ENCODE peak calls at places on chromosome 5, in eight cellular contexts. One of them, this sample, is unnamed.

GRCh38 chr5:123937230-123937629 is 425.3 kb downstream of the CSNK1G3 start:
- DNase-seq in activated CD8-positive, alpha-beta memory T cell treated with anti-CD3 and anti-CD28 coated beads for 24 hours: no peak
- DNase-seq in tibial artery: no peak
- DNase-seq in SJSA1: peak; percentile 67
- DNase-seq in Caco-2: peak; percentile 41
- DNase-seq in mucosa of descending colon: no peak
- DNase-seq in fibroblast of mammary gland: peak; percentile 75
- DNase-seq in cardiac septum: no peak
- DNase-seq in this sample: no peak

GRCh38 chr5:125870271-125870670 is 552.9 kb upstream of the GRAMD2B start:
- DNase-seq in activated CD8-positive, alpha-beta memory T cell treated with anti-CD3 and anti-CD28 coated beads for 24 hours: no peak
- DNase-seq in tibial artery: no peak
- DNase-seq in SJSA1: no peak
- DNase-seq in Caco-2: no peak
- DNase-seq in mucosa of descending colon: no peak
- DNase-seq in fibroblast of mammary gland: peak; percentile 89
- DNase-seq in cardiac septum: no peak
- DNase-seq in this sample: no peak

GRCh38 chr5:115209279-115209678 is 39.6 kb upstream of the TRIM36 start:
- DNase-seq in activated CD8-positive, alpha-beta memory T cell treated with anti-CD3 and anti-CD28 coated beads for 24 hours: peak; percentile 61
- DNase-seq in tibial artery: no peak
- DNase-seq in SJSA1: no peak
- DNase-seq in Caco-2: no peak
- DNase-seq in mucosa of descending colon: no peak
- DNase-seq in fibroblast of mammary gland: no peak
- DNase-seq in cardiac septum: peak; percentile 75
- DNase-seq in this sample: no peak

GRCh38 chr5:171813270-171813669 is 27.7 kb downstream of the SMIM23 start:
- DNase-seq in activated CD8-positive, alpha-beta memory T cell treated with anti-CD3 and anti-CD28 coated beads for 24 hours: no peak
- DNase-seq in tibial artery: no peak
- DNase-seq in SJSA1: no peak
- DNase-seq in Caco-2: no peak
- DNase-seq in mucosa of descending colon: no peak
- DNase-seq in fibroblast of mammary gland: no peak
- DNase-seq in cardiac septum: no peak
- DNase-seq in this sample: no peak

GRCh38 chr5:72320022-72320898 is at the start of the genes MRPS27 and PTCD2:
- DNase-seq in activated CD8-positive, alpha-beta memory T cell treated with anti-CD3 and anti-CD28 coated beads for 24 hours: peak; percentile 93
- DNase-seq in tibial artery: peak; percentile 97
- DNase-seq in SJSA1: peak; percentile 95
- DNase-seq in Caco-2: peak; percentile 99
- DNase-seq in mucosa of descending colon: peak; percentile 95
- DNase-seq in fibroblast of mammary gland: peak; percentile 99
- DNase-seq in cardiac septum: peak; percentile 97
- DNase-seq in this sample: peak; percentile 98

GRCh38 chr5:172732201-172732865 is 38.7 kb downstream of the DUSP1 start:
- DNase-seq in activated CD8-positive, alpha-beta memory T cell treated with anti-CD3 and anti-CD28 coated beads for 24 hours: no peak
- DNase-seq in tibial artery: no peak
- DNase-seq in SJSA1: no peak
- DNase-seq in Caco-2: no peak
- DNase-seq in mucosa of descending colon: no peak
- DNase-seq in fibroblast of mammary gland: no peak
- DNase-seq in cardiac septum: no peak
- DNase-seq in this sample: peak; percentile 67

GRCh38 chr5:37869221-37869620 is 29.4 kb upstream of the GDNF start:
- DNase-seq in activated CD8-positive, alpha-beta memory T cell treated with anti-CD3 and anti-CD28 coated beads for 24 hours: no peak
- DNase-seq in tibial artery: no peak
- DNase-seq in SJSA1: no peak
- DNase-seq in Caco-2: no peak
- DNase-seq in mucosa of descending colon: no peak
- DNase-seq in fibroblast of mammary gland: peak; percentile 88
- DNase-seq in cardiac septum: no peak
- DNase-seq in this sample: no peak

GRCh38 chr5:176639981-176640380 is 7.3 kb upstream of the TSPAN17 start:
- DNase-seq in activated CD8-positive, alpha-beta memory T cell treated with anti-CD3 and anti-CD28 coated beads for 24 hours: no peak
- DNase-seq in tibial artery: peak; percentile 81
- DNase-seq in SJSA1: no peak
- DNase-seq in Caco-2: no peak
- DNase-seq in mucosa of descending colon: peak; percentile 23
- DNase-seq in fibroblast of mammary gland: peak; percentile 15
- DNase-seq in cardiac septum: peak; percentile 86
- DNase-seq in this sample: no peak

GRCh38 chr5:102700916-102701315 is 54.2 kb upstream of the PAM start:
- DNase-seq in activated CD8-positive, alpha-beta memory T cell treated with anti-CD3 and anti-CD28 coated beads for 24 hours: no peak
- DNase-seq in tibial artery: no peak
- DNase-seq in SJSA1: no peak
- DNase-seq in Caco-2: no peak
- DNase-seq in mucosa of descending colon: no peak
- DNase-seq in fibroblast of mammary gland: no peak
- DNase-seq in cardiac septum: no peak
- DNase-seq in this sample: no peak

GRCh38 chr5:159456722-159457462 is 126.6 kb upstream of the IL12B start:
- DNase-seq in activated CD8-positive, alpha-beta memory T cell treated with anti-CD3 and anti-CD28 coated beads for 24 hours: peak; percentile 73
- DNase-seq in tibial artery: no peak
- DNase-seq in SJSA1: peak; percentile 69
- DNase-seq in Caco-2: no peak
- DNase-seq in mucosa of descending colon: no peak
- DNase-seq in fibroblast of mammary gland: peak; percentile 62
- DNase-seq in cardiac septum: no peak
- DNase-seq in this sample: no peak

GRCh38 chr5:32390819-32391591 is 53.5 kb downstream of the ZFR start:
- DNase-seq in activated CD8-positive, alpha-beta memory T cell treated with anti-CD3 and anti-CD28 coated beads for 24 hours: no peak
- DNase-seq in tibial artery: no peak
- DNase-seq in SJSA1: peak; percentile 0
- DNase-seq in Caco-2: no peak
- DNase-seq in mucosa of descending colon: no peak
- DNase-seq in fibroblast of mammary gland: peak; percentile 95
- DNase-seq in cardiac septum: no peak
- DNase-seq in this sample: no peak

GRCh38 chr5:180160822-180161221 is 48.2 kb downstream of the RASGEF1C start:
- DNase-seq in activated CD8-positive, alpha-beta memory T cell treated with anti-CD3 and anti-CD28 coated beads for 24 hours: no peak
- DNase-seq in tibial artery: peak; percentile 71
- DNase-seq in SJSA1: no peak
- DNase-seq in Caco-2: no peak
- DNase-seq in mucosa of descending colon: no peak
- DNase-seq in fibroblast of mammary gland: no peak
- DNase-seq in cardiac septum: no peak
- DNase-seq in this sample: no peak

GRCh38 chr5:129387944-129388343 is 72.2 kb upstream of the ADAMTS19 start:
- DNase-seq in activated CD8-positive, alpha-beta memory T cell treated with anti-CD3 and anti-CD28 coated beads for 24 hours: no peak
- DNase-seq in tibial artery: no peak
- DNase-seq in SJSA1: no peak
- DNase-seq in Caco-2: no peak
- DNase-seq in mucosa of descending colon: no peak
- DNase-seq in fibroblast of mammary gland: no peak
- DNase-seq in cardiac septum: no peak
- DNase-seq in this sample: no peak

GRCh38 chr5:87394407-87394806 is 18.3 kb downstream of the CCNH start:
- DNase-seq in activated CD8-positive, alpha-beta memory T cell treated with anti-CD3 and anti-CD28 coated beads for 24 hours: no peak
- DNase-seq in tibial artery: no peak
- DNase-seq in SJSA1: no peak
- DNase-seq in Caco-2: no peak
- DNase-seq in mucosa of descending colon: no peak
- DNase-seq in fibroblast of mammary gland: peak; percentile 91
- DNase-seq in cardiac septum: no peak
- DNase-seq in this sample: no peak

GRCh38 chr5:81027481-81028058 is 67.4 kb downstream of the RASGRF2 start:
- DNase-seq in activated CD8-positive, alpha-beta memory T cell treated with anti-CD3 and anti-CD28 coated beads for 24 hours: no peak
- DNase-seq in tibial artery: no peak
- DNase-seq in SJSA1: no peak
- DNase-seq in Caco-2: no peak
- DNase-seq in mucosa of descending colon: no peak
- DNase-seq in fibroblast of mammary gland: no peak
- DNase-seq in cardiac septum: no peak
- DNase-seq in this sample: no peak

GRCh38 chr5:44385236-44385940 is 3.8 kb downstream of the FGF10 start:
- DNase-seq in activated CD8-positive, alpha-beta memory T cell treated with anti-CD3 and anti-CD28 coated beads for 24 hours: no peak
- DNase-seq in tibial artery: no peak
- DNase-seq in SJSA1: no peak
- DNase-seq in Caco-2: no peak
- DNase-seq in mucosa of descending colon: no peak
- DNase-seq in fibroblast of mammary gland: no peak
- DNase-seq in cardiac septum: no peak
- DNase-seq in this sample: no peak

GRCh38 chr5:6750951-6751685 is 37.9 kb downstream of the TENT4A start:
- DNase-seq in activated CD8-positive, alpha-beta memory T cell treated with anti-CD3 and anti-CD28 coated beads for 24 hours: no peak
- DNase-seq in tibial artery: peak; percentile 54
- DNase-seq in SJSA1: no peak
- DNase-seq in Caco-2: no peak
- DNase-seq in mucosa of descending colon: no peak
- DNase-seq in fibroblast of mammary gland: no peak
- DNase-seq in cardiac septum: no peak
- DNase-seq in this sample: no peak

GRCh38 chr5:115977988-115978387 is 15.7 kb downstream of the LVRN start:
- DNase-seq in activated CD8-positive, alpha-beta memory T cell treated with anti-CD3 and anti-CD28 coated beads for 24 hours: no peak
- DNase-seq in tibial artery: no peak
- DNase-seq in SJSA1: peak; percentile 75
- DNase-seq in Caco-2: no peak
- DNase-seq in mucosa of descending colon: no peak
- DNase-seq in fibroblast of mammary gland: peak; percentile 77
- DNase-seq in cardiac septum: no peak
- DNase-seq in this sample: no peak

GRCh38 chr5:39678533-39678932 is 253.8 kb upstream of the DAB2 start:
- DNase-seq in activated CD8-positive, alpha-beta memory T cell treated with anti-CD3 and anti-CD28 coated beads for 24 hours: no peak
- DNase-seq in tibial artery: no peak
- DNase-seq in SJSA1: no peak
- DNase-seq in Caco-2: no peak
- DNase-seq in mucosa of descending colon: no peak
- DNase-seq in fibroblast of mammary gland: no peak
- DNase-seq in cardiac septum: no peak
- DNase-seq in this sample: no peak

GRCh38 chr5:55540024-55540423 is 5.3 kb upstream of the PLPP1 start:
- DNase-seq in activated CD8-positive, alpha-beta memory T cell treated with anti-CD3 and anti-CD28 coated beads for 24 hours: no peak
- DNase-seq in tibial artery: no peak
- DNase-seq in SJSA1: no peak
- DNase-seq in Caco-2: no peak
- DNase-seq in mucosa of descending colon: no peak
- DNase-seq in fibroblast of mammary gland: no peak
- DNase-seq in cardiac septum: no peak
- DNase-seq in this sample: no peak

GRCh38 chr5:109601736-109602135 is 88.0 kb upstream of the MAN2A1 start:
- DNase-seq in activated CD8-positive, alpha-beta memory T cell treated with anti-CD3 and anti-CD28 coated beads for 24 hours: no peak
- DNase-seq in tibial artery: no peak
- DNase-seq in SJSA1: no peak
- DNase-seq in Caco-2: no peak
- DNase-seq in mucosa of descending colon: no peak
- DNase-seq in fibroblast of mammary gland: no peak
- DNase-seq in cardiac septum: no peak
- DNase-seq in this sample: no peak

GRCh38 chr5:35183243-35183955 is 46.9 kb downstream of the PRLR start:
- DNase-seq in activated CD8-positive, alpha-beta memory T cell treated with anti-CD3 and anti-CD28 coated beads for 24 hours: no peak
- DNase-seq in tibial artery: no peak
- DNase-seq in SJSA1: no peak
- DNase-seq in Caco-2: peak; percentile 62
- DNase-seq in mucosa of descending colon: peak; percentile 51
- DNase-seq in fibroblast of mammary gland: peak; percentile 74
- DNase-seq in cardiac septum: no peak
- DNase-seq in this sample: no peak

GRCh38 chr5:109105631-109106267 is 304.0 kb downstream of the PJA2 start:
- DNase-seq in activated CD8-positive, alpha-beta memory T cell treated with anti-CD3 and anti-CD28 coated beads for 24 hours: no peak
- DNase-seq in tibial artery: no peak
- DNase-seq in SJSA1: peak; percentile 72
- DNase-seq in Caco-2: no peak
- DNase-seq in mucosa of descending colon: no peak
- DNase-seq in fibroblast of mammary gland: peak; percentile 96
- DNase-seq in cardiac septum: no peak
- DNase-seq in this sample: no peak

GRCh38 chr5:7897014-7897600 is 28.2 kb downstream of the MTRR start:
- DNase-seq in activated CD8-positive, alpha-beta memory T cell treated with anti-CD3 and anti-CD28 coated beads for 24 hours: no peak
- DNase-seq in tibial artery: no peak
- DNase-seq in SJSA1: peak; percentile 41
- DNase-seq in Caco-2: peak; percentile 44
- DNase-seq in mucosa of descending colon: no peak
- DNase-seq in fibroblast of mammary gland: peak; percentile 81
- DNase-seq in cardiac septum: no peak
- DNase-seq in this sample: no peak

GRCh38 chr5:134127988-134128647 is 13.6 kb downstream of the TCF7 start:
- DNase-seq in activated CD8-positive, alpha-beta memory T cell treated with anti-CD3 and anti-CD28 coated beads for 24 hours: peak; percentile 77
- DNase-seq in tibial artery: no peak
- DNase-seq in SJSA1: no peak
- DNase-seq in Caco-2: no peak
- DNase-seq in mucosa of descending colon: peak; percentile 23
- DNase-seq in fibroblast of mammary gland: no peak
- DNase-seq in cardiac septum: no peak
- DNase-seq in this sample: no peak

GRCh38 chr5:178460174-178460573 is 130.0 kb downstream of the COL23A1 start:
- DNase-seq in activated CD8-positive, alpha-beta memory T cell treated with anti-CD3 and anti-CD28 coated beads for 24 hours: no peak
- DNase-seq in tibial artery: peak; percentile 25
- DNase-seq in SJSA1: no peak
- DNase-seq in Caco-2: no peak
- DNase-seq in mucosa of descending colon: no peak
- DNase-seq in fibroblast of mammary gland: no peak
- DNase-seq in cardiac septum: no peak
- DNase-seq in this sample: no peak

GRCh38 chr5:146947181-146947941 is 68.8 kb upstream of the PPP2R2B start:
- DNase-seq in activated CD8-positive, alpha-beta memory T cell treated with anti-CD3 and anti-CD28 coated beads for 24 hours: no peak
- DNase-seq in tibial artery: no peak
- DNase-seq in SJSA1: no peak
- DNase-seq in Caco-2: peak; percentile 43
- DNase-seq in mucosa of descending colon: no peak
- DNase-seq in fibroblast of mammary gland: peak; percentile 38
- DNase-seq in cardiac septum: no peak
- DNase-seq in this sample: no peak

GRCh38 chr5:146069780-146070099 is 35.6 kb downstream of the PLAC8L1 start:
- DNase-seq in activated CD8-positive, alpha-beta memory T cell treated with anti-CD3 and anti-CD28 coated beads for 24 hours: no peak
- DNase-seq in tibial artery: no peak
- DNase-seq in SJSA1: no peak
- DNase-seq in Caco-2: no peak
- DNase-seq in mucosa of descending colon: no peak
- DNase-seq in fibroblast of mammary gland: no peak
- DNase-seq in cardiac septum: no peak
- DNase-seq in this sample: no peak

GRCh38 chr5:54944364-54944763 is 41.0 kb downstream of the ESM1 start:
- DNase-seq in activated CD8-positive, alpha-beta memory T cell treated with anti-CD3 and anti-CD28 coated beads for 24 hours: peak; percentile 62
- DNase-seq in tibial artery: no peak
- DNase-seq in SJSA1: peak; percentile 25
- DNase-seq in Caco-2: no peak
- DNase-seq in mucosa of descending colon: no peak
- DNase-seq in fibroblast of mammary gland: peak; percentile 62
- DNase-seq in cardiac septum: no peak
- DNase-seq in this sample: no peak

GRCh38 chr5:141637266-141637692 is 482 bp downstream of the RELL2 start:
- DNase-seq in activated CD8-positive, alpha-beta memory T cell treated with anti-CD3 and anti-CD28 coated beads for 24 hours: peak; percentile 86
- DNase-seq in tibial artery: no peak
- DNase-seq in SJSA1: peak; percentile 47
- DNase-seq in Caco-2: no peak
- DNase-seq in mucosa of descending colon: peak; percentile 70
- DNase-seq in fibroblast of mammary gland: no peak
- DNase-seq in cardiac septum: no peak
- DNase-seq in this sample: no peak

GRCh38 chr5:52999357-52999949 is 10.3 kb downstream of the ITGA2 start:
- DNase-seq in activated CD8-positive, alpha-beta memory T cell treated with anti-CD3 and anti-CD28 coated beads for 24 hours: no peak
- DNase-seq in tibial artery: no peak
- DNase-seq in SJSA1: no peak
- DNase-seq in Caco-2: no peak
- DNase-seq in mucosa of descending colon: no peak
- DNase-seq in fibroblast of mammary gland: peak; percentile 79
- DNase-seq in cardiac septum: no peak
- DNase-seq in this sample: no peak

This sample was measured in chondrocyte.